ENCODE peak calls at places on chromosomes 5 and 9, in seven cellular contexts. E is HepG2, R is H1, A is SK-N-SH, L is GM12878, O is HCT116, F is K562. Z is an unnamed sample.

GRCh38 chr5:145236966-145237365 is 598.2 kb downstream of the PRELID2 start:
- DNase-seq in A (no peak), O (no peak), R (no peak), L (no peak), E (no peak), F (no peak), Z (no peak)

GRCh38 chr9:97811534-97812246 is 41.3 kb upstream of the FOXE1 start:
- DNase-seq in O (no peak), L (no peak), E (no peak), F (no peak), A (no peak), R (no peak), Z (no peak)

GRCh38 chr5:68007446-68007845 is 208.1 kb upstream of the PIK3R1 start:
- DNase-seq in O (no peak), E (peak; percentile 2), F (no peak), A (no peak), R (no peak), L (no peak), Z (no peak)

GRCh38 chr5:159309689-159310433 is 20.4 kb downstream of the IL12B start:
- DNase-seq in E (no peak), A (no peak), O (no peak), R (no peak), F (no peak), L (no peak), Z (no peak)

GRCh38 chr5:160287378-160288051 is 24.8 kb downstream of the CCNJL start:
- DNase-seq in A (peak; percentile 85), O (no peak), F (no peak), L (no peak), R (peak; percentile 91), E (peak; percentile 62), Z (no peak)

GRCh38 chr9:19999491-20000057 is 210.7 kb upstream of the SLC24A2 start:
- DNase-seq in F (no peak), A (no peak), O (peak; percentile 49), L (peak; percentile 92), E (no peak), R (no peak), Z (no peak)

GRCh38 chr9:33350310-33350709 is 52.1 kb downstream of the AQP7 start:
- DNase-seq in E (no peak), A (no peak), F (no peak), O (no peak), R (no peak), L (no peak), Z (no peak)

GRCh38 chr9:23555849-23556248 is 270.2 kb downstream of the ELAVL2 start:
- DNase-seq in L (no peak), R (peak; percentile 27), F (no peak), A (no peak), O (no peak), E (no peak), Z (no peak)

GRCh38 chr5:151319334-151319733 is 15.8 kb upstream of the SLC36A3 start:
- DNase-seq in E (no peak), R (no peak), O (peak; percentile 26), F (peak; percentile 5), L (no peak), A (no peak), Z (peak; percentile 42)

GRCh38 chr5:138334867-138335447 is 3.1 kb upstream of the FAM53C start:
- DNase-seq in O (no peak), E (no peak), L (no peak), F (no peak), A (no peak), R (no peak), Z (no peak)

GRCh38 chr5:160118349-160119141 is 705 bp downstream of the PWWP2A start:
- DNase-seq in F (peak; percentile 47), E (no peak), R (no peak), L (no peak), O (no peak), A (peak; percentile 83), Z (peak; percentile 64)

GRCh38 chr5:103562084-103562452 is 521 bp downstream of the NUDT12 start:
- DNase-seq in R (no peak), E (no peak), A (no peak), O (no peak), F (no peak), L (no peak), Z (peak; percentile 23)

GRCh38 chr5:111792659-111793058 is 35.7 kb upstream of the NREP start:
- DNase-seq in R (no peak), O (no peak), F (no peak), A (no peak), E (no peak), L (no peak), Z (no peak)

GRCh38 chr9:21102311-21102710 is 24.6 kb upstream of the IFNB1 start:
- DNase-seq in L (no peak), R (no peak), O (no peak), E (no peak), A (no peak), F (no peak), Z (no peak)

GRCh38 chr9:88418025-88418424 is 29.8 kb downstream of the SPIN1 start:
- DNase-seq in L (no peak), F (no peak), O (no peak), R (peak; percentile 19), E (no peak), A (no peak), Z (no peak)

GRCh38 chr5:22258139-22258538 is 595.0 kb downstream of the CDH12 start:
- DNase-seq in F (no peak), R (no peak), A (no peak), O (no peak), L (no peak), E (no peak), Z (no peak)

GRCh38 chr9:1276474-1276873 is 226.3 kb downstream of the DMRT2 start:
- DNase-seq in L (no peak), F (no peak), R (no peak), E (no peak), O (no peak), A (no peak), Z (no peak)

DNA sequence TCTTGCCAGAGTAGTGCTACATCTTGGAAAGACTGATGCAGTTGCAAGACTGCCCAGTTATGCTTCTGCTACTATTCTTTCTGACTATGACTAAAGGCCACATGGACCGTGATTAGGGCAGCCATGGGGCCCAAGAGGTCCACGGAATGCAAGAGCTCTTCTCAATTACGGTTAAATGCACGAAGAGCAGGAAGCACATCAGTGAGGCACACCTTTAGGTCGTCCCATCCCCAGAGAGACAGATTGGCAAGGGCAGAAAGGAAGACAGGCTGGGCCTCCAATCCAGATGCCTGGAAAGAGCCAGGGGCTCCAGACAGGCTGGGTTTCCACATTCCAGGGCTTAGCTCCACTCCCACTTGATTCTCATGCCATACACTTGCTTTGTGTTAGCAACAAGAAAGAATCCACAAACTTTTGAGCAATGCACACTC is 132.3 kb upstream of the SLIT3 start:
- DNase-seq in L (no peak), E (no peak), R (no peak), A (no peak), O (no peak), F (no peak), Z (no peak)
- TF ChIP-seq JUND in L (no peak), E (no peak), R (no peak), A (no peak), O (no peak), F (no peak), Z (no peak)

GRCh38 chr9:38067892-38068615 is 973 bp downstream of the SHB start:
- DNase-seq in E (no peak), R (no peak), A (peak; percentile 64), O (no peak), F (peak; percentile 38), L (no peak), Z (no peak)
- TF ChIP-seq JUND in E (no peak), R (no peak), A (no peak), O (no peak), F (no peak), L (no peak), Z (no peak)

GRCh38 chr9:118614011-118614410 is 755.2 kb downstream of the BRINP1 start:
- DNase-seq in F (no peak), O (no peak), A (no peak), R (no peak), L (no peak), E (no peak), Z (no peak)
- TF ChIP-seq JUND in F (no peak), O (no peak), A (no peak), R (no peak), L (no peak), E (no peak), Z (no peak)

DNA sequence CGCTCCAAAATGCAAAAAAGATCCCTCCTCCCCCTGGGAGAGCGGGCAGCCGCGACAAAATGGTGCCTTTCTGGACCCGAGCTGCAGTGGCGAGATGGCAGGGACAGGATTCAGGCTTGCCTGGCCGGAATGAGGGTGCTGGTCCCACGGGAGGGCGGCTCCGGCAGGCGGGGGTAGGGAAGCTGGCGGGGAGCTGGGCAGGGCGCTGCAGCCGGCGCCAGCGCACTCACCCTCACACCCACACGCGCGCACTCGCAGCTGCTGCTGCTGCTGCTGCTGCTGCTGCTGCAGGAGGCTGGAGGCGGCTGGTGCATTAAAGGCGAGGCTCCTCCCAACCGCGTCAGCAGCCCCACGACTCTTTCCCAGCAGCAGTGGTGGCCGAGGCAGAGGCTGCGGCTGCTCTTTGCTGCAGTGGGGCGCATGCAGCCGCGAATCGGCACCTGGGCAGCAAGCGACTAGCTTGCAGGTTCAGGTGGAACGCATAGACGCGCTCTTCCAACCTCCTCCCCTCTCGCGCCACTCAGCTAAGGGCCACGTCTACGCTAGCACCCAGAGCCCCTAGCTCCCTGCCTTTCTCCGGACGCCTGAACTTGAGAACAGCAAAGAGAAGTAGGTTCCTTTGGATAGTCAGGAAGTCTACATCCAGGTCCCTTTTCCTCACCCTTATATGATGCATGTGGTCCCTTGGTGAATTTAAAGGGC is at the start of gene PPP2R2B:
- DNase-seq in A (peak; percentile 86), L (no peak), E (no peak), R (no peak), O (no peak), F (no peak), Z (no peak)
- TF ChIP-seq JUND in A (no peak), L (no peak), E (no peak), R (no peak), O (no peak), F (no peak), Z (no peak)

GRCh38 chr9:78918976-78919375 is 622.1 kb downstream of the PSAT1 start:
- DNase-seq in F (no peak), O (no peak), L (no peak), R (no peak), E (no peak), A (no peak), Z (no peak)
- TF ChIP-seq JUND in F (no peak), O (no peak), L (no peak), R (no peak), E (no peak), A (no peak), Z (no peak)

DNA sequence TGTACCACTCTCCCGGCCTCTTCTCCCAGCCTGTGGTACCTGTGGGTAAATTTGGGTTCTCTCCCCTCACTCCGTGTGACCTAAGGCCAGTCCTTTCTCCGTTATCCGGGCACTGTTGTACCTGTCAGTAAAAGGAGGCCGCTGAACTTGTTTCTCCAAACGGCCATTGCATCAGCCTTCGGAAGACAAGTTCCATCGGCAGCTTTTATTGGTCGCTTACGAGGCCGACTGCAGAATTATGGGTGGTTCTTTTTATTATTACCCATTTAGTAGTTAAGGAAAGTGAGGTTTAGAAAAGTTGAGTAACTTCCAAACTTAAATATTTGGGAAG is 558 bp downstream of the GRPEL2 start:
- DNase-seq in L (no peak), R (no peak), E (no peak), F (peak; percentile 43), O (no peak), A (no peak), Z (peak; percentile 27)
- TF ChIP-seq JUND in L (no peak), R (no peak), E (no peak), F (no peak), O (no peak), A (no peak), Z (no peak)